ENCODE peak calls at places on chromosome 3, in four cellular contexts. One of them, this sample, is unnamed.

GRCh38 chr3:15271785-15272381 is 60.5 kb downstream of the SH3BP5 start:
- DNase-seq in HCT116: no peak
- DNase-seq in HepG2: no peak
- DNase-seq in SK-N-SH: no peak
- DNase-seq in this sample: no peak

GRCh38 chr3:174253221-174253620 is 605.9 kb upstream of the NAALADL2 start:
- DNase-seq in SK-N-SH: peak; percentile 15
- DNase-seq in HepG2: no peak
- DNase-seq in HCT116: no peak
- DNase-seq in this sample: no peak

GRCh38 chr3:50807266-50807665 is 132.5 kb downstream of the DOCK3 start:
- DNase-seq in HCT116: no peak
- DNase-seq in HepG2: no peak
- DNase-seq in SK-N-SH: no peak
- DNase-seq in this sample: no peak

GRCh38 chr3:97829198-97829597 is 7.4 kb downstream of the CRYBG3 start:
- DNase-seq in HCT116: no peak
- DNase-seq in SK-N-SH: no peak
- DNase-seq in HepG2: no peak
- DNase-seq in this sample: no peak

GRCh38 chr3:28915711-28916481 is 365.0 kb upstream of the RBMS3 start:
- DNase-seq in HCT116: peak; percentile 26
- DNase-seq in SK-N-SH: peak; percentile 36
- DNase-seq in HepG2: no peak
- DNase-seq in this sample: no peak

GRCh38 chr3:188296761-188297689 is 143.1 kb downstream of the LPP start:
- DNase-seq in SK-N-SH: no peak
- DNase-seq in HCT116: no peak
- DNase-seq in HepG2: peak; percentile 93
- DNase-seq in this sample: no peak

GRCh38 chr3:197750863-197751737 is 1.4 kb downstream of the FYTTD1 start:
- DNase-seq in HCT116: no peak
- DNase-seq in SK-N-SH: peak; percentile 32
- DNase-seq in HepG2: no peak
- DNase-seq in this sample: peak; percentile 59

GRCh38 chr3:44932986-44933944 is 42.7 kb downstream of the ZDHHC3 start:
- DNase-seq in HCT116: no peak
- DNase-seq in HepG2: no peak
- DNase-seq in SK-N-SH: no peak
- DNase-seq in this sample: no peak

GRCh38 chr3:63942513-63942912 is 30.3 kb upstream of the SCAANT1 start:
- DNase-seq in SK-N-SH: no peak
- DNase-seq in HepG2: no peak
- DNase-seq in HCT116: no peak
- DNase-seq in this sample: no peak

GRCh38 chr3:29757054-29757777 is 476.3 kb downstream of the RBMS3 start:
- DNase-seq in HCT116: no peak
- DNase-seq in SK-N-SH: no peak
- DNase-seq in HepG2: no peak
- DNase-seq in this sample: no peak

GRCh38 chr3:129503387-129504010 is 24.9 kb upstream of the RHO start:
- DNase-seq in HCT116: no peak
- DNase-seq in SK-N-SH: no peak
- DNase-seq in HepG2: no peak
- DNase-seq in this sample: no peak

GRCh38 chr3:31343075-31343474 is 189.7 kb upstream of the STT3B start:
- DNase-seq in HCT116: no peak
- DNase-seq in SK-N-SH: no peak
- DNase-seq in HepG2: no peak
- DNase-seq in this sample: no peak

GRCh38 chr3:114093001-114093350 is 36.4 kb downstream of the QTRT2 start:
- DNase-seq in HCT116: no peak
- DNase-seq in SK-N-SH: no peak
- DNase-seq in HepG2: no peak
- DNase-seq in this sample: no peak

GRCh38 chr3:133169669-133170068 is 131.5 kb downstream of the TMEM108 start:
- DNase-seq in SK-N-SH: peak; percentile 43
- DNase-seq in HCT116: no peak
- DNase-seq in HepG2: no peak
- DNase-seq in this sample: no peak

GRCh38 chr3:10707089-10707983 is 108.7 kb upstream of the SLC6A11 start:
- DNase-seq in HCT116: no peak
- DNase-seq in SK-N-SH: peak; percentile 81
- DNase-seq in HepG2: no peak
- DNase-seq in this sample: no peak
- TF ChIP-seq REST in HCT116: no peak
- TF ChIP-seq REST in SK-N-SH: no peak
- TF ChIP-seq REST in HepG2: no peak
- TF ChIP-seq REST in this sample: no peak

GRCh38 chr3:146818866-146819265 is 213.7 kb upstream of the PLSCR5 start:
- DNase-seq in HepG2: no peak
- DNase-seq in HCT116: no peak
- DNase-seq in SK-N-SH: no peak
- DNase-seq in this sample: no peak
- TF ChIP-seq ELF1 in HepG2: no peak
- TF ChIP-seq ELF1 in HCT116: no peak
- TF ChIP-seq ELF1 in SK-N-SH: no peak
- TF ChIP-seq ELF1 in this sample: no peak

GRCh38 chr3:150511096-150511670 is 35.1 kb downstream of the SERP1 start:
- DNase-seq in HCT116: no peak
- DNase-seq in HepG2: no peak
- DNase-seq in SK-N-SH: no peak
- DNase-seq in this sample: no peak
- TF ChIP-seq REST in HCT116: no peak
- TF ChIP-seq REST in HepG2: no peak
- TF ChIP-seq REST in SK-N-SH: no peak
- TF ChIP-seq REST in this sample: no peak

GRCh38 chr3:195009607-195010006 is 261.4 kb downstream of the XXYLT1 start:
- DNase-seq in HepG2: no peak
- DNase-seq in HCT116: no peak
- DNase-seq in SK-N-SH: no peak
- DNase-seq in this sample: no peak
- TF ChIP-seq ELF1 in HepG2: no peak
- TF ChIP-seq ELF1 in HCT116: no peak
- TF ChIP-seq ELF1 in SK-N-SH: no peak
- TF ChIP-seq ELF1 in this sample: no peak

DNA sequence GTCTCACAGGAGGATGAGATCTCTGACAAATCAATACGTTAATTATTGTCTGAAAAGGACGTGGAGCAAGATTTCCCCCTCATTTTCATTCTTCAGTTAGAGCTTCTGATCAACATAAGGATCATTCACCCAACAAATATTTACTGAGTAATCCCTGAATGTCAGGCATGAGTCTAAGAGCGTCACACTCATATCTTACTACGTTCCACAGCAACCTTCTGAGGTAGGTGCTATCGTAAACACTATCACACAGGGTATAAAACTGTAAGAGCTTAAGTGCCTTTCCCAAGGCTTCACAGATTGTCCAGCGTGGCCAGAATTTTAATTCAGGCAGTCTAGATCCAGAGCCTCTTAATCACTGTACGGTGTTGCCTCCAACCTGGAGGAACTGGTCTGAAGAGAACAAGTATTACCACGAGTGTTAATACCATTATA is 10.6 kb upstream of the TM4SF1 start:
- DNase-seq in SK-N-SH: no peak
- DNase-seq in HCT116: no peak
- DNase-seq in HepG2: no peak
- DNase-seq in this sample: no peak
- TF ChIP-seq REST in SK-N-SH: no peak
- TF ChIP-seq REST in HCT116: no peak
- TF ChIP-seq REST in HepG2: no peak
- TF ChIP-seq REST in this sample: no peak

DNA sequence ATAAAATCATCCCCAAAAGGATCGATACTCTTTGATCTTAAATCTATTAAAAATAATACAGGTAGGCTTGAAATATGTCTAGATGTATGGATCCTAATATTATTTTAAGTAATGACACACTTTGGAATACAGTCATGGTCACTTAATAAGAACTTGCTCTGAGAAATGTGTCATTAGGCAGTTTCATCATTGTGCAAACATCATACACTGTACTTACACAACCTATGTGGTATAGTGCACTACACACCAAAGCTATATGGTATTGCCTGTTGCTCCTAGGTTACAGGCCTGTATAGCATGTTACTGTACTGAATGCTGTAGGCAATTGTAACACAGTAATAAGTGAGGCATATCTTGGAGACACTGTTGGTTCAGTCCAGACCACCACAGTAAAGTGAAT is 307.1 kb downstream of the RAP2B start:
- DNase-seq in HCT116: no peak
- DNase-seq in HepG2: no peak
- DNase-seq in SK-N-SH: no peak
- DNase-seq in this sample: no peak
- TF ChIP-seq ELF1 in HCT116: no peak
- TF ChIP-seq ELF1 in HepG2: no peak
- TF ChIP-seq ELF1 in SK-N-SH: no peak
- TF ChIP-seq ELF1 in this sample: no peak

GRCh38 chr3:120094776-120095225 is 554 bp upstream of the GSK3B start:
- DNase-seq in HepG2: peak; percentile 99
- DNase-seq in SK-N-SH: peak; percentile 90
- DNase-seq in HCT116: no peak
- DNase-seq in this sample: peak; percentile 93

GRCh38 chr3:120093119-120093922 is 926 bp downstream of the GSK3B start:
- DNase-seq in HepG2: no peak
- DNase-seq in SK-N-SH: no peak
- DNase-seq in HCT116: peak; percentile 75
- DNase-seq in this sample: no peak

GRCh38 chr3:120092444-120092843 is 1.8 kb downstream of the GSK3B start:
- DNase-seq in SK-N-SH: no peak
- DNase-seq in HCT116: no peak
- DNase-seq in HepG2: no peak
- DNase-seq in this sample: no peak

GRCh38 chr3:120093923-120094775 is at the start of gene GSK3B:
- DNase-seq in HCT116: peak; percentile 99
- DNase-seq in SK-N-SH: peak; percentile 90
- DNase-seq in HepG2: peak; percentile 48
- DNase-seq in this sample: peak; percentile 76

GRCh38 chr3:120095226-120096165 is 1.2 kb upstream of the GSK3B start:
- DNase-seq in HepG2: peak; percentile 87
- DNase-seq in SK-N-SH: peak; percentile 77
- DNase-seq in HCT116: peak; percentile 84
- DNase-seq in this sample: peak; percentile 65
- TF ChIP-seq REST in HepG2: no peak
- TF ChIP-seq REST in SK-N-SH: no peak
- TF ChIP-seq REST in HCT116: no peak
- TF ChIP-seq REST in this sample: peak; percentile 41

GRCh38 chr3:122247825-122248185 is 64.3 kb downstream of the CASR start:
- DNase-seq in SK-N-SH: no peak
- DNase-seq in HCT116: no peak
- DNase-seq in HepG2: no peak
- DNase-seq in this sample: no peak
- TF ChIP-seq ELF1 in SK-N-SH: no peak
- TF ChIP-seq ELF1 in HCT116: no peak
- TF ChIP-seq ELF1 in HepG2: no peak
- TF ChIP-seq ELF1 in this sample: no peak

GRCh38 chr3:53267766-53268165 is 11.9 kb upstream of the TKT start:
- DNase-seq in SK-N-SH: no peak
- DNase-seq in HCT116: no peak
- DNase-seq in HepG2: no peak
- DNase-seq in this sample: no peak

GRCh38 chr3:53263907-53264306 is 8.1 kb upstream of the TKT start:
- DNase-seq in SK-N-SH: no peak
- DNase-seq in HCT116: no peak
- DNase-seq in HepG2: peak; percentile 44
- DNase-seq in this sample: no peak

GRCh38 chr3:53260286-53260785 is 4.5 kb upstream of the TKT start:
- DNase-seq in SK-N-SH: no peak
- DNase-seq in HCT116: no peak
- DNase-seq in HepG2: no peak
- DNase-seq in this sample: no peak

GRCh38 chr3:53261712-53262111 is 5.9 kb upstream of the TKT start:
- DNase-seq in SK-N-SH: no peak
- DNase-seq in HepG2: no peak
- DNase-seq in HCT116: no peak
- DNase-seq in this sample: no peak

DNA sequence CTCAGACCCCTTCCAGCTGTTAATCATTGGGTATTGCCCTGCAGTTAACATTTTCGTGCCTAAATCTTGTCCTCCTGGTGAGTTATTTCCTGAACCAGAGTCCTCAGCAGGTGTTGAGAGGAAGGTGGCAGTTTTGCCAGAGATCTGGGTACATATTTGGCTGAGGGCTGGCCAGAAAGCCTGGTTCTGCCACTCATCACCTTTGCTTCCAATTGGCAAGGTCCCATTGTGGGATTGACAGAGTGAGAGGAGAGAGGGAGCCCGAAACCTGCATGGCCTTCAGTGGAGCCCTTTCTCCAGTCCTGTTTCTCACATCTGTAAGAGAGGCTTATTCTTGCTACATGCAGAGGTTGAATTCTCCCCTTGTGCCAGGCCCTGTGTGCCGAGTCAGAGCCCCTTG is 8.9 kb upstream of the TKT start:
- DNase-seq in HCT116: no peak
- DNase-seq in HepG2: no peak
- DNase-seq in SK-N-SH: no peak
- DNase-seq in this sample: no peak
- TF ChIP-seq REST in HCT116: no peak
- TF ChIP-seq REST in HepG2: no peak
- TF ChIP-seq REST in SK-N-SH: no peak
- TF ChIP-seq REST in this sample: no peak

GRCh38 chr3:171384101-171384891 is 75.9 kb downstream of the TNIK start:
- DNase-seq in SK-N-SH: no peak
- DNase-seq in HepG2: no peak
- DNase-seq in HCT116: no peak
- DNase-seq in this sample: no peak
- TF ChIP-seq ELF1 in SK-N-SH: no peak
- TF ChIP-seq ELF1 in HepG2: no peak
- TF ChIP-seq ELF1 in HCT116: no peak
- TF ChIP-seq ELF1 in this sample: no peak

This sample was measured in K562.